ENCODE peak calls at places on chromosome 4, in nine cellular contexts. E is stimulated activated CD4-positive, alpha-beta T cell treated with anti-CD3 and anti-CD28 coated beads, Interleukin-4, amount 100 ng/mL, for 4 hours; V is AG10803; K is astrocyte of the spinal cord; N is KG1; M is body of pancreas; F is SHP77; H is heart left ventricle; X is Kasumi-1. U is an unnamed sample.
A peak's percentile ranks its signal among the peaks of the same experiment; 100 is the strongest.

GRCh38 chr4:100880012-100880411 is 362.2 kb upstream of the EMCN start:
- DNase-seq in V (no peak), M (no peak), X (no peak), H (no peak), F (no peak), N (no peak), E (no peak), K (no peak), U (no peak)

GRCh38 chr4:56791316-56791715 is 30.2 kb downstream of the SPINK2 start:
- DNase-seq in K (no peak), E (no peak), N (no peak), M (no peak), V (no peak), F (no peak), X (no peak), H (no peak), U (no peak)

GRCh38 chr4:23162275-23162674 is 469.5 kb downstream of the GBA3 start:
- DNase-seq in M (no peak), N (no peak), K (no peak), H (no peak), E (no peak), F (no peak), X (no peak), V (no peak), U (no peak)

GRCh38 chr4:141914746-141915145 is 278.4 kb downstream of the IL15 start:
- DNase-seq in K (no peak), N (no peak), X (no peak), M (no peak), V (peak; percentile 23), H (no peak), E (no peak), F (no peak), U (no peak)

GRCh38 chr4:19429684-19430083 is 822.0 kb upstream of the SLIT2 start:
- DNase-seq in M (no peak), H (no peak), F (no peak), V (no peak), N (no peak), K (no peak), X (no peak), E (no peak), U (no peak)

GRCh38 chr4:61520688-61521160 is 320.6 kb downstream of the ADGRL3 start:
- DNase-seq in H (no peak), K (peak; percentile 56), V (no peak), N (no peak), X (no peak), E (no peak), M (no peak), F (no peak), U (peak; percentile 4)

GRCh38 chr4:47749858-47750257 is 88.0 kb downstream of the CORIN start:
- DNase-seq in X (no peak), K (no peak), H (no peak), F (no peak), M (no peak), N (no peak), V (no peak), E (no peak), U (no peak)

GRCh38 chr4:120683902-120684540 is 238.5 kb downstream of the PRDM5 start:
- DNase-seq in E (no peak), V (no peak), F (no peak), H (no peak), K (no peak), N (no peak), X (no peak), M (no peak), U (no peak)

GRCh38 chr4:26239796-26240195 is 81.0 kb upstream of the RBPJ start:
- DNase-seq in F (no peak), E (no peak), H (no peak), M (no peak), N (no peak), V (peak; percentile 50), K (no peak), X (no peak), U (no peak)

GRCh38 chr4:1380368-1381151 is 25.7 kb downstream of the NKX1-1 start:
- DNase-seq in N (no peak), X (no peak), K (no peak), M (no peak), E (no peak), V (no peak), H (peak; percentile 15), F (no peak), U (no peak)

GRCh38 chr4:33063238-33063637 is 2343.1 kb downstream of the PCDH7 start:
- DNase-seq in K (peak; percentile 59), M (no peak), X (no peak), N (no peak), V (peak; percentile 76), H (no peak), F (no peak), E (no peak), U (no peak)

GRCh38 chr4:24622435-24622834 is 38.1 kb upstream of the DHX15 start:
- DNase-seq in X (no peak), K (no peak), E (no peak), F (no peak), H (no peak), N (no peak), V (no peak), M (no peak), U (no peak)

GRCh38 chr4:10619220-10619619 is 65.3 kb downstream of the CLNK start:
- DNase-seq in E (no peak), X (no peak), H (no peak), V (no peak), M (peak; percentile 20), K (peak; percentile 88), N (no peak), F (peak; percentile 15), U (no peak)

GRCh38 chr4:169115897-169116254 is 105.8 kb upstream of the CBR4 start:
- DNase-seq in K (peak; percentile 96), N (no peak), H (no peak), M (peak; percentile 77), X (peak; percentile 73), E (no peak), F (peak; percentile 2), V (peak; percentile 97), U (peak; percentile 48)

GRCh38 chr4:138104462-138104775 is 137.7 kb downstream of the SLC7A11 start:
- DNase-seq in F (no peak), M (peak; percentile 3), H (no peak), X (no peak), E (no peak), V (no peak), K (no peak), N (no peak), U (no peak)

GRCh38 chr4:122285285-122285684 is 93.5 kb upstream of the ADAD1 start:
- DNase-seq in N (no peak), K (peak; percentile 10), M (no peak), H (no peak), F (no peak), V (peak; percentile 3), E (no peak), X (no peak), U (peak; percentile 6)

GRCh38 chr4:107718351-107718965 is 1.6 kb downstream of the PAPSS1 start:
- DNase-seq in V (peak; percentile 58), F (no peak), H (no peak), N (no peak), K (no peak), E (no peak), X (no peak), M (no peak), U (no peak)

GRCh38 chr4:5719329-5720055 is 8.5 kb downstream of the EVC start:
- DNase-seq in H (no peak), E (no peak), M (no peak), N (no peak), V (no peak), K (no peak), F (no peak), X (no peak), U (no peak)

GRCh38 chr4:77820836-77821561 is 1.8 kb upstream of the CNOT6L start:
- DNase-seq in V (peak; percentile 12), H (no peak), E (no peak), F (no peak), K (no peak), X (peak; percentile 28), N (no peak), M (peak; percentile 22), U (no peak)

GRCh38 chr4:74032064-74032463 is 6.4 kb downstream of the CXCL3 start:
- DNase-seq in F (peak; percentile 31), M (no peak), E (no peak), X (no peak), V (peak; percentile 22), N (no peak), H (peak; percentile 32), K (no peak), U (peak; percentile 57)

GRCh38 chr4:156505341-156505955 is 466.2 kb downstream of the PDGFC start:
- DNase-seq in N (peak; percentile 7), M (no peak), E (no peak), X (peak; percentile 89), F (no peak), H (no peak), V (no peak), K (no peak), U (no peak)

GRCh38 chr4:182589100-182589499 is 328.1 kb downstream of the DCTD start:
- DNase-seq in N (no peak), V (no peak), H (no peak), E (no peak), K (no peak), M (no peak), X (no peak), F (no peak), U (no peak)

GRCh38 chr4:173289351-173289725 is 44.8 kb downstream of the HMGB2 start:
- DNase-seq in V (no peak), N (no peak), E (no peak), H (no peak), X (no peak), F (no peak), K (no peak), M (no peak), U (no peak)

GRCh38 chr4:102299708-102300107 is 45.6 kb downstream of the SLC39A8 start:
- DNase-seq in F (peak; percentile 12), H (no peak), X (peak; percentile 81), N (no peak), E (peak; percentile 6), K (peak; percentile 43), V (peak; percentile 61), M (peak; percentile 3), U (peak; percentile 15)

GRCh38 chr4:151403656-151404055 is 5.3 kb upstream of the FHIP1A start:
- DNase-seq in K (no peak), V (no peak), F (no peak), E (no peak), N (no peak), M (no peak), X (peak; percentile 92), H (no peak), U (no peak)

GRCh38 chr4:183436417-183436816 is 8.0 kb upstream of the CDKN2AIP start:
- DNase-seq in X (no peak), F (no peak), K (no peak), N (no peak), V (no peak), M (no peak), H (no peak), E (no peak), U (no peak)

GRCh38 chr4:64533637-64534036 is 124.4 kb upstream of the TECRL start:
- DNase-seq in M (no peak), V (no peak), H (no peak), N (no peak), X (no peak), K (no peak), F (no peak), E (no peak), U (no peak)

GRCh38 chr4:167854881-167855280 is 237.5 kb upstream of the ANXA10 start:
- DNase-seq in N (no peak), F (no peak), X (no peak), V (no peak), K (no peak), E (no peak), M (no peak), H (no peak), U (no peak)

GRCh38 chr4:134777626-134778025 is 576.0 kb upstream of the PABPC4L start:
- DNase-seq in F (peak; percentile 0), H (no peak), K (peak; percentile 5), E (no peak), X (peak; percentile 6), V (no peak), M (no peak), N (no peak), U (no peak)

GRCh38 chr4:183638436-183638835 is 20.5 kb downstream of the RWDD4 start:
- DNase-seq in K (peak; percentile 22), E (no peak), V (peak; percentile 76), N (no peak), X (no peak), M (no peak), F (no peak), H (no peak), U (peak; percentile 45)

GRCh38 chr4:27692868-27693634 is 832.4 kb downstream of the STIM2 start:
- DNase-seq in E (no peak), K (no peak), V (no peak), F (no peak), M (no peak), X (no peak), N (no peak), H (no peak), U (no peak)

U was measured in MG63.